ENCODE peak calls at places on chromosomes 2 and 18, in eight cellular contexts. J, I, X, P, A, S, R and W are unnamed samples.

GRCh38 chr18:48825101-48825745 is 125.5 kb downstream of the SMAD7 start:
- DNase-seq in J (no peak), X (no peak), A (peak), I (no peak), P (no peak), S (no peak), R (no peak), W (peak)

GRCh38 chr2:117980381-117980780 is 33.5 kb downstream of the CCDC93 start:
- DNase-seq in S (no peak), A (no peak), R (no peak), J (no peak), P (no peak), X (no peak), I (no peak), W (no peak)

GRCh38 chr18:35661483-35662146 is 80.1 kb downstream of the GALNT1 start:
- DNase-seq in I (no peak), P (no peak), R (no peak), A (no peak), J (no peak), X (no peak), S (peak), W (no peak)

GRCh38 chr18:37529863-37530262 is 35.7 kb downstream of the CELF4 start:
- DNase-seq in A (no peak), I (no peak), P (no peak), S (no peak), X (no peak), R (no peak), J (no peak), W (no peak)

GRCh38 chr2:169859423-169859822 is 32.2 kb downstream of the UBR3 start:
- DNase-seq in I (no peak), X (no peak), P (no peak), A (no peak), S (no peak), R (no peak), J (no peak), W (no peak)

GRCh38 chr2:27242614-27242951 is 20.3 kb downstream of the SLC30A3 start:
- DNase-seq in P (no peak), R (no peak), A (no peak), J (no peak), I (no peak), X (no peak), S (no peak), W (no peak)

GRCh38 chr18:43774497-43774896 is 497.2 kb upstream of the SYT4 start:
- DNase-seq in R (no peak), A (no peak), I (no peak), P (no peak), J (peak), X (no peak), S (no peak), W (no peak)

GRCh38 chr2:28269019-28269784 is 123.5 kb upstream of the FOSL2 start:
- DNase-seq in S (peak), X (peak), A (peak), I (no peak), R (peak), J (no peak), P (no peak), W (no peak)

GRCh38 chr2:223720367-223720766 is 117.0 kb downstream of the AP1S3 start:
- DNase-seq in P (no peak), S (no peak), J (no peak), R (no peak), A (no peak), I (no peak), X (no peak), W (no peak)

GRCh38 chr2:207676827-207677354 is 34.5 kb upstream of the CCNYL1 start:
- DNase-seq in S (peak), J (no peak), R (no peak), X (no peak), I (no peak), P (no peak), A (no peak), W (no peak)

GRCh38 chr18:26843760-26844159 is 21.7 kb downstream of the AQP4 start:
- DNase-seq in A (no peak), X (no peak), I (no peak), J (no peak), S (no peak), P (no peak), R (no peak), W (no peak)

GRCh38 chr2:193883820-193884219 is 1689.1 kb upstream of the TMEFF2 start:
- DNase-seq in J (no peak), R (no peak), I (no peak), A (no peak), S (no peak), P (no peak), X (no peak), W (no peak)

GRCh38 chr18:36186461-36187137 is 698 bp upstream of the MOCOS start:
- DNase-seq in I (peak), A (peak), R (peak), S (peak), P (no peak), X (peak), J (no peak), W (no peak)

GRCh38 chr2:2892892-2893291 is 484.7 kb downstream of the EIPR1 start:
- DNase-seq in J (no peak), S (no peak), A (no peak), I (no peak), X (no peak), R (no peak), P (no peak), W (no peak)

GRCh38 chr2:241150660-241151530 is 628 bp downstream of the PPP1R7 start:
- DNase-seq in S (no peak), P (no peak), X (peak), I (peak), R (no peak), J (no peak), A (peak), W (no peak)

GRCh38 chr18:57585846-57586242 is 658 bp downstream of the FECH start:
- DNase-seq in I (no peak), R (peak), S (no peak), A (no peak), J (no peak), P (no peak), X (no peak), W (no peak)

GRCh38 chr18:8380926-8381325 is 228.3 kb upstream of the RAB12 start:
- DNase-seq in A (no peak), S (no peak), R (no peak), X (no peak), J (no peak), P (no peak), I (no peak), W (no peak)

GRCh38 chr18:23626451-23627279 is 36.0 kb downstream of the ANKRD29 start:
- DNase-seq in X (no peak), S (no peak), A (no peak), I (no peak), R (no peak), P (no peak), J (no peak), W (no peak)

GRCh38 chr18:67926929-67927864 is 410.7 kb upstream of the DSEL start:
- DNase-seq in R (no peak), X (no peak), S (no peak), I (no peak), A (no peak), J (no peak), P (no peak), W (no peak)

GRCh38 chr2:218995972-218996644 is 2.9 kb upstream of the CRYBA2 start:
- DNase-seq in A (peak), R (peak), I (peak), J (no peak), P (no peak), S (peak), X (peak), W (peak)

GRCh38 chr2:74864728-74865722 is 31.1 kb downstream of the HK2 start:
- DNase-seq in R (peak), S (no peak), P (no peak), A (no peak), X (no peak), J (no peak), I (no peak), W (no peak)

GRCh38 chr18:12990128-12990485 is 1.1 kb upstream of the CEP192 start:
- DNase-seq in A (no peak), J (no peak), P (peak), X (no peak), I (no peak), R (no peak), S (no peak), W (no peak)

GRCh38 chr2:6103372-6103771 is 411.2 kb downstream of the SOX11 start:
- DNase-seq in J (no peak), I (no peak), S (no peak), X (no peak), P (no peak), A (no peak), R (no peak), W (no peak)

GRCh38 chr2:6107290-6107689 is 415.1 kb downstream of the SOX11 start:
- DNase-seq in J (no peak), A (no peak), P (no peak), I (no peak), S (no peak), X (no peak), R (no peak), W (no peak)

GRCh38 chr2:6109801-6110200 is 417.6 kb downstream of the SOX11 start:
- DNase-seq in X (no peak), A (no peak), J (no peak), I (no peak), P (no peak), R (no peak), S (no peak), W (no peak)

DNA sequence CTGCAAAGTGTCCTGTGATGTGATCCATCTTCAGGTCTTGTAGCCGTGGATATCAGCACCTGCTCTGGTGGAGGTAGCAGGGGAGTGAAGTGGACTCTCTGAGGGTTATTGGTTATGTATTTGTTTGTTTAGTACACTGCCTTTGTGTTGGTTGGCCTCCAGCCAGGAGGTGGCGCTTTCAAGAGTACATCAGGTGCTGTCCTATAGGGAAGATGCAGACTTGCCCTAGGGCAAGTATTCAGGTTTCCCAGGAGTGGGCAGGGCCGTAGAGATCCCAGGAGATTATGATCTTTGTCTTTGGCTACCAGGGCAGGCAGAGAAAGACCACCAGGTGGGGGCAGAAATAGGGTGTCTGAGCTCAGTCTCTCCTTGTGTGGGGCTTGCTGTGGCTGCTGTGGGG is 411.8 kb downstream of the SOX11 start:
- DNase-seq in X (no peak), I (no peak), R (no peak), A (peak), S (no peak), J (no peak), P (no peak), W (no peak)
- TF ChIP-seq EP300 in X (no peak), I (no peak), R (no peak), A (no peak), S (no peak), J (no peak), P (no peak), W (no peak)

GRCh38 chr18:80147418-80148315 is 38.6 kb downstream of the ADNP2 start:
- DNase-seq in I (peak), P (peak), R (no peak), X (peak), J (no peak), S (peak), A (peak), W (peak)
- TF ChIP-seq POLR2A in I (no peak), P (peak), R (no peak), X (peak), J (no peak), S (peak), A (no peak), W (no peak)

DNA sequence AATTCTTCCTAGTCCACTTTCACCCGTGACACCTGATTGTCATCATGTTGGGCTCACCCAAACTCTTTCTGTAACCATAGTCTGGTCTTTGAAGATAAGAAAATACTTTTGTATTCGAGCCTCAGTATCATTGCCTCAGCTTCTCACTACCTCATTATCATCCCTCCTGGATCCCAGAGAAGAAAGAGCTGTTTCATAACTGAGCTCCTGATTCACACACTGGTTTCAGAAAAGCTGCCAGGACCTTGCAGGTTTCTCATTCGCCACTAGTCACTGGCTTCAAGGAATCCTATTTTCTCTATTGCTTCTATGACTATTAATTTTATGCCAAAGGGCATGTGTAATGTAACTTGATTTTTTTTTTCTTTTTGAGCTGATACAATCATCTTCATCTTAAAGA is 2.9 kb upstream of the CRIM1 start:
- DNase-seq in I (no peak), X (no peak), A (no peak), J (no peak), S (peak), P (no peak), R (no peak), W (no peak)
- TF ChIP-seq POLR2AphosphoS5 in I (no peak), X (no peak), A (no peak), J (no peak), S (no peak), P (no peak), R (no peak), W (no peak)

DNA sequence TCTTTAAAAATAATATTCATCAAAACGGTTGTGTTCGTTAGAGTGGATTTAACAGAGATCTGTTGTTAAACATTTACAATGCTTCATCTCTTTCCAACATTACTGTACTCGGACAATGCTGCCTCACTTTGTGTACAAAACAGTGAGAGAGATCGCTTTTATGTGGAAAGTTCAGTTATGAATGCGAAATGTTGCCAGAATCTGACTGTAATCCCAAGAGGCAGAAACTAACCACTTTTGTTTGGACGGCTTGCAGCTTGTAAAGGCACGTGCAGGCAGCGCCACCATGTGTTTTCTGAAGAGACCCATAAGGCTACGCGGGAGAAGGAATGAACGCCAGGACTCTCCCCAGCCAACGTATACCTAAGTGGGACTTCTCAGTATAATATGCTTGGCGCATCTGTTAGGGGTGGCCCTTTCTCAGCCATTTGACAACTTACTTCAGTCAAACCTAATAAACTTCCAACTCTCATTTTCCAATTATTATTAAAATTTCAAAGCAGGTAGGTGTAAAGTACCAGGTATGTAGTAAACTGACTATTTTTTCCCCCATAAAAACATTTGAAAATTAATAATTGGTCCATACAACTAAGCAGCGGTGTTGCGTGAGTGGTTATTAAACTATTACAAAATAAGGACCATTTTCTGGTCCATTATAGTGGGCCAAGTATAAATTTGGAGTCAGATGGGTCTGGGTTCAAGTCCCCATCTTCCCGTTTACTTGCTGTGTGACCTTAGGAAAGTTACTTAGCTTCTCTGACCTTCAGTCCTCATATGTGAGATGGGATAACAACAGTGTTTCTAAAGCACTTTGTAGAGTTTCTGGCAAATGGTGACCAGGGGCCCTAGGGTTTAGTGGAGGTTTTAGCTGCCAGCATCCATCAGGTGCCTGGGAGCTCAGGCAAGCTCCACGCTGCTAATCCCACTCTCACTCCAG is 5.6 kb upstream of the NAPG start:
- DNase-seq in S (peak), J (peak), X (peak), P (peak), R (peak), A (peak), I (peak), W (peak)
- TF ChIP-seq EP300 in S (no peak), J (no peak), X (no peak), P (no peak), R (no peak), A (no peak), I (no peak), W (no peak)

GRCh38 chr2:187403568-187404260 is 44.3 kb downstream of the CALCRL start:
- DNase-seq in P (peak), A (no peak), J (no peak), I (no peak), X (no peak), R (no peak), S (no peak), W (no peak)
- TF ChIP-seq POLR2A in P (no peak), A (no peak), J (no peak), I (no peak), X (no peak), R (no peak), S (no peak), W (no peak)

DNA sequence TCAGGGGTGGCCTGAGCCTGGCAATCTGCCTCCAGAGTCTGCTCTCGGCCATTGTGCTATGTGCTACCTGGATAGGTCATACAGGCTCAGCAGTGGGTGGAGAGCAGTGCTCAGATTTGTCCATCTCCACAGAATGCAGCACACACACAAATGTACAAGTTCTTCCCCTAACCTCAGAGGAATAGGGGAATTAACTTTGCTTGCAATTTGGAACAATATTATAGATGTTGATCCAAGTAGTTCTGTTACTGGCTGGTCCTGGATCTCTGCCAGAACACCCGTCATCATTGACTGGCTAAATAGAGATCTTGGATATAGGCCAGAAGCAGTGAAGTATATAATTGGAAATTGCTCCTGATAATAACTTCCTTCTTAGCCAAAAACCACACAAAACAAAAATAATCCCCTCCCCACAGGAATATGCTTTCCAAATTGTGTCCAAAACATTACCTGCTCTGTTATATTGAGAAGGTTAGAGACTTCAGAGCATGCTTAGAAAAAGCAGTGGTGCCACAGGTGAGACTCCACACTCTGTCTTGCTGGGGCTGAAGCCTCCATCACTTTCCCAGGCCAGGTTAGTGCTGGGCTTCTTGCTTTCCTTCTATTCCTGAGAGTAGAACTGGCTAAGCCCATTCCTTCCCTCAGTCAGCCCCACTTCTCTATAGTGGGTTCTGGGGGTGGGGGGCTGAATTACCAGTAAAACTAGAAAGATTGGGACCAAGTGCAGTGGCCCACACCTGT is 38.8 kb downstream of the NCAPH start:
- DNase-seq in X (peak), S (no peak), A (peak), J (no peak), I (no peak), R (no peak), P (no peak), W (no peak)
- TF ChIP-seq POLR2AphosphoS5 in X (no peak), S (no peak), A (no peak), J (no peak), I (no peak), R (no peak), P (no peak), W (no peak)